ENCODE peak calls at places on chromosomes 7 and 10, in six cellular contexts. P is K562, V is HepG2, R is GM12878, N is SK-N-SH, F is HCT116. M is an unnamed sample.

GRCh38 chr7:31120800-31121513 is 68.8 kb downstream of the ADCYAP1R1 start:
- DNase-seq in F (no peak), V (no peak), N (no peak), R (no peak), P (no peak), M (no peak)

GRCh38 chr10:97384156-97384555 is 17.0 kb downstream of the RRP12 start:
- DNase-seq in P (no peak), V (no peak), F (no peak), N (no peak), R (no peak), M (no peak)

GRCh38 chr7:27124096-27124978 is 6.2 kb downstream of the HOXA4 start:
- DNase-seq in N (no peak), R (no peak), F (peak), V (no peak), P (no peak), M (no peak)

GRCh38 chr10:54010337-54010736 is 790.7 kb downstream of the PCDH15 start:
- DNase-seq in P (no peak), V (no peak), N (no peak), F (no peak), R (no peak), M (no peak)

GRCh38 chr10:123427386-123427785 is 238.8 kb upstream of the GPR26 start:
- DNase-seq in P (no peak), N (no peak), F (no peak), R (no peak), V (peak), M (peak)

GRCh38 chr10:84088626-84089025 is 50.7 kb upstream of the GHITM start:
- DNase-seq in N (peak), R (no peak), F (no peak), P (no peak), V (no peak), M (no peak)

GRCh38 chr7:1508277-1508758 is 4.1 kb upstream of the INTS1 start:
- DNase-seq in N (no peak), V (no peak), F (no peak), R (no peak), P (no peak), M (peak)

GRCh38 chr10:93073539-93074136 is at the start of gene CYP26A1:
- DNase-seq in P (peak), V (no peak), F (no peak), N (peak), R (no peak), M (no peak)

GRCh38 chr7:150397376-150398107 is 18.4 kb downstream of the ZNF775 start:
- DNase-seq in N (no peak), R (no peak), F (no peak), P (no peak), V (no peak), M (no peak)

GRCh38 chr10:9734218-9734617 is 1283.5 kb upstream of the CELF2 start:
- DNase-seq in N (no peak), P (no peak), V (no peak), F (no peak), R (no peak), M (no peak)

GRCh38 chr7:102883098-102883860 is 29.5 kb upstream of the LRRC17 start:
- DNase-seq in N (no peak), R (no peak), F (no peak), V (no peak), P (no peak), M (no peak)

GRCh38 chr10:131035779-131036178 is 275.7 kb downstream of the TCERG1L start:
- DNase-seq in V (no peak), N (no peak), F (no peak), R (no peak), P (no peak), M (no peak)

GRCh38 chr7:44172803-44173424 is 16.3 kb downstream of the GCK start:
- DNase-seq in F (no peak), R (no peak), V (no peak), N (no peak), P (no peak), M (no peak)

GRCh38 chr7:105238198-105238765 is 150.4 kb downstream of the SRPK2 start:
- DNase-seq in R (no peak), N (no peak), V (no peak), F (no peak), P (no peak), M (no peak)

GRCh38 chr7:66277492-66277891 is 72.4 kb downstream of the TPST1 start:
- DNase-seq in R (no peak), N (no peak), P (no peak), F (no peak), V (no peak), M (no peak)

GRCh38 chr7:131166066-131166465 is 161.6 kb upstream of the MKLN1 start:
- DNase-seq in N (no peak), R (no peak), F (no peak), V (no peak), P (no peak), M (no peak)

GRCh38 chr10:116398224-116398623 is 29.4 kb upstream of the PNLIPRP3 start:
- DNase-seq in R (no peak), V (no peak), N (no peak), F (no peak), P (no peak), M (no peak)

GRCh38 chr10:14837003-14837755 is 658 bp downstream of the CDNF start:
- DNase-seq in F (no peak), P (no peak), R (no peak), V (peak), N (no peak), M (no peak)

GRCh38 chr7:20407585-20408466 is 77.1 kb downstream of the ITGB8 start:
- DNase-seq in V (no peak), P (no peak), R (no peak), N (no peak), F (no peak), M (no peak)

GRCh38 chr7:1558181-1558811 is 2.3 kb upstream of the TMEM184A start:
- DNase-seq in N (peak), P (no peak), R (no peak), V (peak), F (no peak), M (no peak)

GRCh38 chr7:40675741-40676140 is 540.9 kb downstream of the SUGCT start:
- DNase-seq in V (no peak), P (no peak), N (no peak), R (no peak), F (no peak), M (no peak)

GRCh38 chr7:90777075-90777864 is 181.1 kb downstream of the CDK14 start:
- DNase-seq in P (no peak), R (peak), V (no peak), N (no peak), F (no peak), M (no peak)

GRCh38 chr7:53996856-53997255 is 545.3 kb upstream of the VSTM2A start:
- DNase-seq in F (no peak), N (no peak), V (no peak), P (no peak), R (no peak), M (no peak)

GRCh38 chr7:123633553-123633952 is 22.1 kb upstream of the LMOD2 start:
- DNase-seq in V (no peak), F (no peak), N (peak), P (no peak), R (no peak), M (no peak)

GRCh38 chr10:47449102-47449978 is 34.6 kb downstream of the ANXA8 start:
- DNase-seq in F (no peak), V (no peak), N (no peak), R (no peak), P (peak), M (no peak)

GRCh38 chr10:52779541-52780390 is 7.2 kb upstream of the MBL2 start:
- DNase-seq in P (peak), F (peak), R (no peak), V (peak), N (peak), M (peak)

GRCh38 chr10:76038696-76039095 is 607.3 kb downstream of the LRMDA start:
- DNase-seq in R (no peak), V (no peak), P (no peak), F (no peak), N (no peak), M (no peak)

GRCh38 chr10:71262027-71262426 is 49.7 kb downstream of the UNC5B start:
- DNase-seq in V (no peak), P (no peak), F (no peak), N (no peak), R (no peak), M (no peak)

GRCh38 chr10:6877351-6878066 is 297.4 kb upstream of the PRKCQ start:
- DNase-seq in F (no peak), N (no peak), R (no peak), P (no peak), V (no peak), M (no peak)

GRCh38 chr10:17847586-17848296 is 38.6 kb downstream of the MRC1 start:
- DNase-seq in V (no peak), F (no peak), P (peak), R (no peak), N (peak), M (peak)

GRCh38 chr10:89360153-89360552 is 17.7 kb upstream of the IFIT1B start:
- DNase-seq in R (no peak), V (no peak), F (no peak), N (no peak), P (no peak), M (no peak)

GRCh38 chr10:125161570-125162139 is 1.3 kb upstream of the CTBP2 start:
- DNase-seq in R (no peak), F (no peak), V (no peak), P (peak), N (peak), M (no peak)

GRCh38 chr10:125159486-125159931 is 854 bp downstream of the CTBP2 start:
- DNase-seq in R (no peak), V (no peak), P (no peak), N (peak), F (no peak), M (no peak)

GRCh38 chr10:125162181-125162906 is 2.0 kb upstream of the CTBP2 start:
- DNase-seq in F (no peak), P (no peak), V (no peak), N (peak), R (no peak), M (peak)

GRCh38 chr10:125159932-125160855 is at the start of gene CTBP2:
- DNase-seq in N (peak), F (peak), R (no peak), P (peak), V (no peak), M (peak)

GRCh38 chr10:125160856-125161569 is 650 bp upstream of the CTBP2 start:
- DNase-seq in N (peak), F (peak), R (no peak), V (no peak), P (peak), M (peak)
- TF ChIP-seq JUND in N (no peak), F (no peak), R (no peak), V (no peak), P (no peak), M (no peak)

GRCh38 chr7:48610705-48611104 is 313.6 kb upstream of the CDC14C start:
- DNase-seq in V (no peak), N (no peak), P (no peak), F (no peak), R (no peak), M (no peak)
- TF ChIP-seq JUND in V (no peak), N (no peak), P (no peak), F (no peak), R (no peak), M (no peak)

GRCh38 chr7:135328053-135328452 is 94.4 kb downstream of the STRA8 start:
- DNase-seq in V (no peak), P (no peak), F (no peak), R (no peak), N (no peak), M (no peak)

GRCh38 chr7:135328526-135328925 is 94.9 kb downstream of the STRA8 start:
- DNase-seq in N (no peak), R (no peak), F (no peak), P (no peak), V (no peak), M (no peak)

GRCh38 chr7:135327458-135327857 is 93.8 kb downstream of the STRA8 start:
- DNase-seq in P (no peak), F (no peak), N (no peak), V (no peak), R (no peak), M (no peak)

GRCh38 chr7:135330088-135330487 is 96.5 kb downstream of the STRA8 start:
- DNase-seq in F (no peak), P (no peak), R (no peak), V (no peak), N (no peak), M (no peak)

GRCh38 chr7:135326636-135327280 is 93.1 kb downstream of the STRA8 start:
- DNase-seq in P (no peak), R (no peak), N (no peak), V (no peak), F (no peak), M (no peak)
- TF ChIP-seq JUND in P (no peak), R (no peak), N (no peak), V (no peak), F (no peak), M (no peak)

DNA sequence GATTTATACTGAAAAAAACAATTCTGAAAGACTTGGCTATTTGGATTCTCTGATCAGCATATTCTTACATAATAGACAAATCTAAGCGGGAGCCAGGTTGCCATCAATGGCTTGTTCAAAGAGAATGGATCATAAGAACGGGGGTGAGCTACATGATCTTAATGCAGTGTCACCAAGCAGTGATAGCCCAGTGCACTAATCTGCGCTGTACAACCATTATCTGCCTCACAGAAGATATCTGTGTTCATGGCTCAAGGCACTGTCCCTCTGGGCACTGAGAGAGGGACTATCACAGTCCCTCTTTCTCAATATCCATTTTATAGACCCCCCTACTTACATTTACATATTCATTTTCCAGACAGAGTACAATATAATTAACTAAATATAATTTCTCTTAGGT is 22.9 kb upstream of the PRKAR2B start:
- DNase-seq in R (no peak), V (no peak), N (no peak), F (no peak), P (no peak), M (no peak)
- TF ChIP-seq JUND in R (no peak), V (no peak), N (no peak), F (no peak), P (no peak), M (no peak)

M was measured in T47D.